ENCODE peak calls at places on chromosomes 12 and 14, in five cellular contexts. S is lower lobe of right lung, Y is ovary, M is mammary epithelial cell, F is prostate gland. V is an unnamed sample.

GRCh38 chr12:32821293-32822089 is 65.8 kb upstream of the YARS2 start:
- DNase-seq in F (no peak), Y (no peak), M (peak; percentile 17), S (no peak), V (no peak)

GRCh38 chr14:89619616-89620273 is 202.7 kb upstream of the FOXN3 start:
- DNase-seq in S (no peak), Y (no peak), F (no peak), M (no peak), V (no peak)

GRCh38 chr12:122965851-122966742 is at the start of gene ABCB9:
- DNase-seq in S (peak; percentile 95), F (peak; percentile 96), M (peak; percentile 91), Y (peak; percentile 94), V (peak; percentile 72)

GRCh38 chr12:15910864-15911696 is at the start of gene DERA:
- DNase-seq in Y (peak; percentile 81), F (peak; percentile 74), M (peak; percentile 78), S (peak; percentile 89), V (no peak)

GRCh38 chr12:43028826-43029225 is 439.3 kb upstream of the PRICKLE1 start:
- DNase-seq in S (no peak), Y (no peak), M (no peak), F (no peak), V (peak; percentile 18)

GRCh38 chr14:54216827-54217226 is 180.0 kb upstream of the CDKN3 start:
- DNase-seq in Y (no peak), F (no peak), M (no peak), S (no peak), V (no peak)

GRCh38 chr14:103943673-103944072 is 1.3 kb upstream of the RD3L start:
- DNase-seq in S (no peak), Y (no peak), M (no peak), F (no peak), V (no peak)

GRCh38 chr12:76275511-76276093 is 72.6 kb downstream of the BBS10 start:
- DNase-seq in S (no peak), Y (no peak), M (no peak), F (no peak), V (no peak)

GRCh38 chr14:62943202-62943601 is 102.1 kb downstream of the KCNH5 start:
- DNase-seq in M (no peak), F (no peak), Y (no peak), S (no peak), V (no peak)

GRCh38 chr12:92539966-92540791 is 162.6 kb upstream of the PLEKHG7 start:
- DNase-seq in F (no peak), S (no peak), M (no peak), Y (no peak), V (no peak)

GRCh38 chr14:99624971-99625370 is 20.0 kb upstream of the HHIPL1 start:
- DNase-seq in Y (no peak), M (peak; percentile 38), S (no peak), F (no peak), V (no peak)

GRCh38 chr14:97350415-97350814 is 553.2 kb downstream of the VRK1 start:
- DNase-seq in Y (no peak), F (no peak), M (no peak), S (no peak), V (no peak)

GRCh38 chr14:100052819-100053218 is 12.4 kb upstream of the EVL start:
- DNase-seq in M (no peak), F (no peak), S (no peak), Y (no peak), V (no peak)

GRCh38 chr12:107564946-107565345 is 120.7 kb upstream of the PWP1 start:
- DNase-seq in Y (no peak), F (no peak), S (no peak), M (peak; percentile 23), V (no peak)

GRCh38 chr12:88334271-88334670 is 192.2 kb downstream of the TMTC3 start:
- DNase-seq in F (peak; percentile 19), S (no peak), M (peak; percentile 99), Y (peak; percentile 43), V (peak; percentile 7)

GRCh38 chr12:23686095-23686494 is 263.4 kb downstream of the SOX5 start:
- DNase-seq in M (no peak), Y (no peak), S (no peak), F (no peak), V (no peak)

GRCh38 chr12:132215644-132215989 is 71.4 kb downstream of the NOC4L start:
- DNase-seq in Y (no peak), S (no peak), M (no peak), F (no peak), V (no peak)

GRCh38 chr14:32594766-32595165 is 265.7 kb downstream of the AKAP6 start:
- DNase-seq in M (peak; percentile 23), S (no peak), Y (no peak), F (no peak), V (no peak)

GRCh38 chr12:104175726-104176247 is 37.8 kb upstream of the NFYB start:
- DNase-seq in F (no peak), Y (no peak), S (no peak), M (no peak), V (no peak)

GRCh38 chr12:102811125-102811737 is 105.8 kb downstream of the PAH start:
- DNase-seq in Y (peak; percentile 56), M (no peak), F (no peak), S (no peak), V (no peak)

GRCh38 chr14:24057271-24057670 is 5.5 kb downstream of the CARMIL3 start:
- DNase-seq in M (no peak), Y (no peak), F (no peak), S (no peak), V (no peak)

GRCh38 chr12:108560321-108560721 is 652 bp downstream of the SART3 start:
- DNase-seq in M (peak; percentile 58), S (no peak), F (no peak), Y (no peak), V (no peak)

GRCh38 chr12:56007892-56008471 is 10.9 kb downstream of the SUOX start:
- DNase-seq in S (no peak), M (peak; percentile 7), F (peak; percentile 16), Y (no peak), V (no peak)

GRCh38 chr14:65461730-65462129 is 49.2 kb downstream of the FUT8 start:
- DNase-seq in Y (no peak), S (no peak), F (no peak), M (no peak), V (no peak)

GRCh38 chr14:70317969-70318634 is 41.4 kb downstream of the COX16 start:
- DNase-seq in Y (no peak), S (no peak), M (peak; percentile 48), F (no peak), V (peak; percentile 20)

GRCh38 chr12:6326316-6326959 is 15.4 kb downstream of the TNFRSF1A start:
- DNase-seq in S (no peak), Y (peak; percentile 70), F (no peak), M (no peak), V (no peak)

GRCh38 chr14:23402296-23403138 is 5.6 kb downstream of the MYH6 start:
- DNase-seq in F (no peak), S (no peak), Y (no peak), M (no peak), V (no peak)

GRCh38 chr12:98709022-98709421 is 63.9 kb downstream of the APAF1 start:
- DNase-seq in M (no peak), S (no peak), F (no peak), Y (no peak), V (no peak)

GRCh38 chr12:16492240-16492639 is 113.7 kb downstream of the LMO3 start:
- DNase-seq in M (no peak), S (no peak), F (no peak), Y (no peak), V (no peak)

GRCh38 chr12:76042147-76042546 is 10.6 kb upstream of the PHLDA1 start:
- DNase-seq in Y (no peak), S (no peak), M (no peak), F (no peak), V (no peak)

GRCh38 chr12:674272-674781 is 11.1 kb upstream of the NINJ2 start:
- DNase-seq in F (no peak), M (no peak), Y (no peak), S (no peak), V (no peak)
- H3K4me3 ChIP-seq in F (no peak overlapping the region), M (no peak overlapping the region), Y (no peak overlapping the region), S (no peak overlapping the region), V (no peak overlapping the region)

GRCh38 chr12:109641422-109641821 is 67.8 kb downstream of the MVK start:
- DNase-seq in Y (no peak), F (no peak), S (no peak), M (no peak), V (no peak)

GRCh38 chr12:109648446-109648980 is 65.1 kb upstream of the FAM222A start:
- DNase-seq in Y (no peak), M (no peak), F (no peak), S (peak; percentile 22), V (no peak)

GRCh38 chr12:109640961-109641360 is 67.4 kb downstream of the MVK start:
- DNase-seq in F (no peak), Y (no peak), M (no peak), S (no peak), V (no peak)

GRCh38 chr12:109645708-109646107 is 67.9 kb upstream of the FAM222A start:
- DNase-seq in M (no peak), Y (no peak), S (no peak), F (no peak), V (no peak)

GRCh38 chr12:109645194-109645593 is 68.4 kb upstream of the FAM222A start:
- DNase-seq in M (no peak), Y (no peak), S (no peak), F (no peak), V (no peak)
- TF ChIP-seq CTCF in M (no peak), Y (no peak), S (no peak), F (no peak), V (no peak)

GRCh38 chr14:58565834-58566233 is 71.9 kb upstream of the DACT1 start:
- DNase-seq in Y (no peak), S (no peak), F (peak; percentile 27), M (no peak), V (no peak)

GRCh38 chr14:58557242-58557641 is 80.5 kb upstream of the DACT1 start:
- DNase-seq in M (no peak), F (no peak), S (no peak), Y (no peak), V (no peak)

GRCh38 chr14:58563981-58564380 is 73.8 kb upstream of the DACT1 start:
- DNase-seq in M (no peak), F (no peak), S (no peak), Y (no peak), V (no peak)

GRCh38 chr14:58555647-58556046 is 82.1 kb upstream of the DACT1 start:
- DNase-seq in Y (no peak), S (no peak), M (no peak), F (no peak), V (no peak)

DNA sequence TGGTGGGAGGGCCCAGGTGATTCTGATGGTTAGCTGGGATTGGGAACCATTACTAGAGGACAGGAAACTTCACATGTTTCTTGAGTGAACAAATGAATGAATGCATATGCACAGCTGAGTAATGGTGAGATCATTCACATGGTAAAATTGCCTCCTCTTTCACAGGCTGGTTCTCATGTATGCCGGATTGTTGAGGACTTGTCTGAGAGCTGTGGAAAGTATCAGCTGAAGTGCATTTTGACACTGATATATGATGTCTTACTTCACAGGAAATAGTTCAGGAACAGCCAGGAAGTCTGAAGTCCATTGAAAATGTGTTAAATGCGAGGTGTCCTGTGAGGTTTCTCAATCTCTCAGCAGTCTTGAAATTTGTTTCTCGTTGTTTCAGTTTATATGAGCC is 77.6 kb upstream of the DACT1 start:
- DNase-seq in M (peak; percentile 28), Y (no peak), S (no peak), F (no peak), V (no peak)
- H3K27ac ChIP-seq in M (no peak overlapping the region), Y (no peak overlapping the region), S (no peak overlapping the region), F (no peak overlapping the region), V (no peak overlapping the region)

GRCh38 chr12:49432616-49433015 is 65.4 kb downstream of the SPATS2 start:
- DNase-seq in Y (no peak), F (no peak), M (no peak), S (no peak), V (no peak)

GRCh38 chr12:49428652-49429549 is 61.6 kb downstream of the SPATS2 start:
- DNase-seq in F (no peak), S (no peak), Y (no peak), M (peak; percentile 63), V (peak; percentile 24)
- H3K4me3 ChIP-seq in F (no peak overlapping the region), S (no peak overlapping the region), Y (no peak overlapping the region), M (no peak overlapping the region), V (no peak overlapping the region)